ENCODE peak calls at places on chromosomes 12 and 14, in five cellular contexts. R is AG04449, U is ascending aorta, C is A673, Z is NCI-H2081. H is an unnamed sample.

GRCh38 chr12:5509122-5509521 is 77.2 kb downstream of the NTF3 start:
- DNase-seq in R (no peak), U (no peak), C (no peak), Z (no peak), H (no peak)

GRCh38 chr14:70955543-70956480 is 48.6 kb downstream of the PCNX1 start:
- DNase-seq in R (no peak), U (no peak), C (peak; percentile 60), Z (peak; percentile 37), H (peak; percentile 7)

GRCh38 chr12:73598626-73599025 is 939.0 kb upstream of the ATXN7L3B start:
- DNase-seq in R (no peak), U (no peak), C (peak; percentile 41), Z (no peak), H (no peak)

GRCh38 chr12:2154050-2154449 is 101.3 kb downstream of the CACNA1C start:
- DNase-seq in R (peak; percentile 19), U (no peak), C (peak; percentile 8), Z (no peak), H (peak; percentile 50)

GRCh38 chr12:14284189-14284722 is 81.2 kb upstream of the ATF7IP start:
- DNase-seq in R (no peak), U (no peak), C (no peak), Z (no peak), H (no peak)

GRCh38 chr12:117047810-117048584 is 51.2 kb downstream of the TESC start:
- DNase-seq in R (peak; percentile 12), U (no peak), C (no peak), Z (no peak), H (peak; percentile 3)

GRCh38 chr12:95615735-95616134 is 64.5 kb upstream of the USP44 start:
- DNase-seq in R (no peak), U (no peak), C (peak; percentile 7), Z (peak; percentile 58), H (no peak)

GRCh38 chr12:51450816-51451215 is 26.2 kb downstream of the SLC4A8 start:
- DNase-seq in R (no peak), U (no peak), C (no peak), Z (no peak), H (no peak)

GRCh38 chr14:99662846-99663245 is 17.9 kb downstream of the HHIPL1 start:
- DNase-seq in R (no peak), U (no peak), C (no peak), Z (no peak), H (no peak)

GRCh38 chr12:107267604-107268003 is 174.3 kb upstream of the CRY1 start:
- DNase-seq in R (no peak), U (no peak), C (no peak), Z (no peak), H (no peak)

GRCh38 chr12:24228371-24228770 is 278.9 kb upstream of the SOX5 start:
- DNase-seq in R (no peak), U (no peak), C (no peak), Z (no peak), H (no peak)

GRCh38 chr12:121568503-121568902 is 12.3 kb downstream of the KDM2B start:
- DNase-seq in R (no peak), U (no peak), C (no peak), Z (no peak), H (no peak)

GRCh38 chr12:59620326-59620725 is 24.5 kb downstream of the SLC16A7 start:
- DNase-seq in R (no peak), U (no peak), C (no peak), Z (no peak), H (no peak)

GRCh38 chr12:12984119-12984518 is 15.9 kb downstream of the HEBP1 start:
- DNase-seq in R (no peak), U (no peak), C (no peak), Z (no peak), H (no peak)

GRCh38 chr12:79988368-79988767 is 53.5 kb upstream of the PPP1R12A start:
- DNase-seq in R (no peak), U (no peak), C (no peak), Z (no peak), H (no peak)

GRCh38 chr14:44941591-44941990 is 20.2 kb downstream of the KLHL28 start:
- DNase-seq in R (no peak), U (no peak), C (no peak), Z (no peak), H (no peak)

GRCh38 chr14:64682173-64682710 is 22.0 kb upstream of the PLEKHG3 start:
- DNase-seq in R (no peak), U (peak; percentile 94), C (no peak), Z (no peak), H (no peak)

GRCh38 chr14:55609681-55610080 is 29.7 kb downstream of the KTN1 start:
- DNase-seq in R (no peak), U (no peak), C (peak; percentile 25), Z (no peak), H (no peak)

GRCh38 chr12:19908825-19909224 is 459.5 kb upstream of the PDE3A start:
- DNase-seq in R (no peak), U (no peak), C (no peak), Z (no peak), H (no peak)

GRCh38 chr14:54138354-54139038 is 181.9 kb upstream of the BMP4 start:
- DNase-seq in R (no peak), U (no peak), C (no peak), Z (no peak), H (no peak)

GRCh38 chr14:75456069-75457023 is 28.5 kb downstream of the JDP2 start:
- DNase-seq in R (no peak), U (no peak), C (no peak), Z (no peak), H (no peak)

GRCh38 chr14:74501135-74501614 is 7.6 kb downstream of the ISCA2 start:
- DNase-seq in R (no peak), U (peak; percentile 82), C (peak; percentile 77), Z (peak; percentile 52), H (peak; percentile 51)

GRCh38 chr12:122080149-122081107 is 1.9 kb downstream of the MLXIP start:
- DNase-seq in R (no peak), U (peak; percentile 87), C (no peak), Z (peak; percentile 33), H (peak; percentile 81)

GRCh38 chr12:118166946-118167345 is 31.0 kb downstream of the PEBP1 start:
- DNase-seq in R (no peak), U (no peak), C (no peak), Z (no peak), H (no peak)

H was measured in AG04450.